ENCODE peak calls at places on chromosomes 2 and 18, in five cellular contexts. Y is heart right ventricle, H is IMR-90, T is NCI-H1694, B is COLO829. K is an unnamed sample.

GRCh38 chr2:143229411-143229810 is 100.2 kb downstream of the ARHGAP15 start:
- DNase-seq in Y (no peak), H (no peak), T (no peak), B (no peak), K (no peak)

GRCh38 chr18:79720359-79720733 is 40.7 kb downstream of the CTDP1 start:
- DNase-seq in Y (no peak), H (no peak), T (no peak), B (no peak), K (no peak)

GRCh38 chr2:29502452-29502851 is 387.2 kb downstream of the CLIP4 start:
- DNase-seq in Y (no peak), H (peak), T (peak), B (no peak), K (no peak)

GRCh38 chr2:7792031-7792651 is 874.9 kb downstream of the RNF144A start:
- DNase-seq in Y (no peak), H (no peak), T (peak), B (no peak), K (no peak)

GRCh38 chr18:5890606-5891360 is 4.5 kb downstream of the TMEM200C start:
- DNase-seq in Y (no peak), H (no peak), T (no peak), B (no peak), K (peak)

GRCh38 chr2:240896871-240897692 is 1.1 kb upstream of the MAB21L4 start:
- DNase-seq in Y (no peak), H (no peak), T (no peak), B (no peak), K (no peak)

GRCh38 chr2:75547345-75548035 is 13.2 kb downstream of the EVA1A start:
- DNase-seq in Y (no peak), H (peak), T (no peak), B (peak), K (no peak)

GRCh38 chr2:219460424-219460926 is 25.8 kb downstream of the SPEG start:
- DNase-seq in Y (peak), H (peak), T (no peak), B (no peak), K (peak)

GRCh38 chr18:39842042-39842791 is 2112.8 kb upstream of the PIK3C3 start:
- DNase-seq in Y (no peak), H (no peak), T (no peak), B (no peak), K (no peak)

GRCh38 chr18:13889661-13890060 is 25.7 kb downstream of the MC2R start:
- DNase-seq in Y (no peak), H (no peak), T (no peak), B (peak), K (no peak)

GRCh38 chr18:158128-159036 is at the start of gene USP14:
- DNase-seq in Y (peak), H (peak), T (peak), B (peak), K (peak)

GRCh38 chr18:22223263-22223960 is 54.0 kb downstream of the GATA6 start:
- DNase-seq in Y (peak), H (peak), T (no peak), B (peak), K (peak)

GRCh38 chr2:240298803-240299709 is 136.4 kb upstream of the GPC1 start:
- DNase-seq in Y (no peak), H (no peak), T (no peak), B (no peak), K (no peak)

GRCh38 chr2:237598468-237599208 is 8.1 kb upstream of the RAB17 start:
- DNase-seq in Y (no peak), H (no peak), T (no peak), B (no peak), K (peak)

GRCh38 chr2:112166801-112167499 is 28.8 kb downstream of the FBLN7 start:
- DNase-seq in Y (no peak), H (no peak), T (no peak), B (no peak), K (no peak)

GRCh38 chr18:10681581-10682367 is 155.9 kb downstream of the NAPG start:
- DNase-seq in Y (no peak), H (peak), T (no peak), B (peak), K (no peak)

GRCh38 chr18:10406172-10406663 is 48.2 kb upstream of the APCDD1 start:
- DNase-seq in Y (peak), H (no peak), T (no peak), B (no peak), K (no peak)

GRCh38 chr2:145258903-145259579 is 739.1 kb upstream of the ZEB2 start:
- DNase-seq in Y (no peak), H (peak), T (no peak), B (no peak), K (no peak)

GRCh38 chr2:219440388-219441256 is 6.0 kb downstream of the SPEG start:
- DNase-seq in Y (no peak), H (peak), T (no peak), B (no peak), K (no peak)

GRCh38 chr2:191247381-191248057 is 2.3 kb downstream of the MYO1B start:
- DNase-seq in Y (peak), H (peak), T (no peak), B (peak), K (no peak)

GRCh38 chr2:165601866-165602636 is 132.6 kb downstream of the CSRNP3 start:
- DNase-seq in Y (no peak), H (peak), T (no peak), B (peak), K (no peak)

GRCh38 chr2:50951416-50951815 is 80.5 kb downstream of the NRXN1 start:
- DNase-seq in Y (no peak), H (peak), T (no peak), B (peak), K (no peak)

GRCh38 chr2:9613291-9613690 is 17.5 kb downstream of the YWHAQ start:
- DNase-seq in Y (no peak), H (peak), T (no peak), B (no peak), K (no peak)

GRCh38 chr18:7415081-7415894 is 151.8 kb upstream of the PTPRM start:
- DNase-seq in Y (no peak), H (no peak), T (no peak), B (no peak), K (no peak)

GRCh38 chr2:16950436-16950835 is 284.8 kb upstream of the CYRIA start:
- DNase-seq in Y (no peak), H (no peak), T (no peak), B (no peak), K (no peak)

GRCh38 chr18:52219102-52219501 is 120.9 kb upstream of the DCC start:
- DNase-seq in Y (no peak), H (no peak), T (no peak), B (no peak), K (no peak)

GRCh38 chr2:200310545-200310971 is 4.1 kb downstream of the SPATS2L start:
- DNase-seq in Y (no peak), H (peak), T (no peak), B (no peak), K (no peak)

GRCh38 chr2:128438091-128438490 is 119.4 kb upstream of the HS6ST1 start:
- DNase-seq in Y (no peak), H (no peak), T (no peak), B (no peak), K (no peak)

GRCh38 chr18:45755936-45756335 is 32.0 kb downstream of the SLC14A1 start:
- DNase-seq in Y (peak), H (peak), T (no peak), B (no peak), K (peak)

GRCh38 chr2:152411154-152411553 is 76.2 kb downstream of the FMNL2 start:
- DNase-seq in Y (no peak), H (peak), T (no peak), B (no peak), K (no peak)